ENCODE peak calls at places on chromosomes 16 and 17, in nine cellular contexts. W, D, F, C, B, H, A, L and E are unnamed samples.

GRCh38 chr17:16491703-16492612 is at the start of gene LRRC75A:
- DNase-seq in W (peak; percentile 92), F (no peak), H (peak; percentile 83), D (peak; percentile 92), A (peak; percentile 86), L (peak; percentile 45), B (no peak), C (peak; percentile 53), E (peak; percentile 73)

GRCh38 chr17:57524790-57525543 is 220.1 kb downstream of the CCDC182 start:
- DNase-seq in W (no peak), F (peak; percentile 84), D (no peak), B (no peak), H (no peak), A (no peak), L (no peak), C (no peak), E (no peak)

GRCh38 chr16:14106961-14107360 is 35.8 kb downstream of the MRTFB start:
- DNase-seq in L (no peak), D (no peak), C (no peak), W (no peak), F (no peak), H (no peak), B (no peak), A (no peak), E (no peak)

GRCh38 chr16:27281285-27281684 is 12.7 kb upstream of the NSMCE1 start:
- DNase-seq in D (no peak), A (peak; percentile 23), L (no peak), H (no peak), F (no peak), W (no peak), C (no peak), B (no peak), E (no peak)

GRCh38 chr16:19520861-19521331 is 1.0 kb downstream of the GDE1 start:
- DNase-seq in L (peak; percentile 67), A (no peak), H (peak; percentile 68), D (no peak), F (peak; percentile 10), C (peak; percentile 48), W (no peak), B (no peak), E (peak; percentile 47)

GRCh38 chr16:50839920-50840729 is 98.2 kb downstream of the CYLD start:
- DNase-seq in F (no peak), B (no peak), H (no peak), W (peak; percentile 21), D (no peak), C (no peak), A (peak; percentile 31), L (no peak), E (no peak)

GRCh38 chr17:64313577-64313976 is 50.5 kb upstream of the TEX2 start:
- DNase-seq in F (no peak), B (no peak), L (no peak), W (no peak), D (no peak), A (no peak), C (no peak), H (no peak), E (no peak)

GRCh38 chr17:40554646-40555295 is 10.5 kb downstream of the CCR7 start:
- DNase-seq in L (no peak), H (no peak), F (no peak), W (no peak), D (no peak), C (no peak), B (no peak), A (no peak), E (no peak)

GRCh38 chr16:15950869-15951268 is 1.5 kb downstream of the ABCC1 start:
- DNase-seq in L (no peak), W (no peak), A (no peak), H (no peak), C (no peak), B (no peak), F (peak; percentile 29), D (peak; percentile 31), E (no peak)

GRCh38 chr16:2856061-2856670 is 1.8 kb downstream of the PRSS22 start:
- DNase-seq in F (peak; percentile 19), W (no peak), L (peak; percentile 47), A (peak; percentile 68), D (peak; percentile 81), B (no peak), H (peak; percentile 71), C (no peak), E (peak; percentile 33)

GRCh38 chr17:36773039-36773438 is 164.2 kb upstream of the LHX1 start:
- DNase-seq in A (peak; percentile 76), L (no peak), W (no peak), D (no peak), B (no peak), H (no peak), F (no peak), C (no peak), E (no peak)

GRCh38 chr17:40550608-40551007 is 14.7 kb downstream of the CCR7 start:
- DNase-seq in C (no peak), F (no peak), A (no peak), W (no peak), L (no peak), D (no peak), B (no peak), H (no peak), E (peak; percentile 98)

GRCh38 chr17:65857713-65858112 is 296.3 kb upstream of the AXIN2 start:
- DNase-seq in B (no peak), H (no peak), L (peak; percentile 34), D (no peak), C (no peak), W (no peak), A (no peak), F (no peak), E (peak; percentile 47)

DNA sequence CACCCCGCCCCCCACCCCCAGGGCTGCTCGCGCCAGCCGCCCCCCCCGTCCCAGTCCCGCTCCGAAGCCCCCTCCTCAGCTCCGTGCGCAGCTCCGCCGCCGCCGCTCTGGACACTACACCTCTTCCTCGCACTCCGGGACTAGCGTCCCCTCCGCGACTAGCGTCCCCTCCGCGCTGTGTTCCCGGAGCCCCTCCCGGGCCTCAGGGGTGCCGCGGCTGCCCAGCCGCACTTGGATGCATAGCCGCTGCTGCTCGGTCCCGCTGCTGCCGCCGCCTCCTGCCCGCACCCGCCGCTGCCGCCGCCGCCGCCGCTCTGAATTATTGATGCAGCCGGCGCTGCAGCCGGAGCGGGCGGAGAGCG is at the start of gene CBLN1:
- DNase-seq in D (no peak), B (no peak), A (no peak), W (no peak), L (no peak), H (no peak), C (no peak), F (no peak), E (no peak)
- H2AFZ ChIP-seq in D (peak within 1 kb of the TSS; percentile 84), B (no peak within 1 kb of the TSS), A (peak within 1 kb of the TSS; percentile 97), W (peak within 1 kb of the TSS; percentile 89), L (peak within 1 kb of the TSS; percentile 34), H (peak within 1 kb of the TSS; percentile 89), C (peak within 1 kb of the TSS; percentile 91), F (peak within 1 kb of the TSS; percentile 95), E (no peak within 1 kb of the TSS)

GRCh38 chr16:9447195-9447551 is 355.7 kb downstream of the HAPSTR1 start:
- DNase-seq in W (no peak), A (no peak), F (no peak), B (no peak), H (no peak), D (no peak), C (no peak), L (no peak), E (no peak)
- TF ChIP-seq EZH2phosphoT487 in W (no peak), A (no peak), F (no peak), B (no peak), H (no peak), D (no peak), C (no peak), L (no peak), E (no peak)

GRCh38 chr16:30051518-30051917 is 14.0 kb upstream of the ALDOA start:
- DNase-seq in F (no peak), A (no peak), B (no peak), H (no peak), C (no peak), D (no peak), L (peak; percentile 37), W (no peak), E (peak; percentile 92)

GRCh38 chr16:30052671-30053372 is 12.7 kb upstream of the ALDOA start:
- DNase-seq in L (peak; percentile 83), W (peak; percentile 95), D (peak; percentile 97), A (peak; percentile 95), F (peak; percentile 95), H (peak; percentile 95), B (peak; percentile 85), C (peak; percentile 93), E (peak; percentile 98)

GRCh38 chr16:30053376-30054015 is 12.1 kb upstream of the ALDOA start:
- DNase-seq in D (no peak), H (no peak), A (no peak), C (no peak), W (no peak), L (peak; percentile 57), B (no peak), F (no peak), E (peak; percentile 77)

GRCh38 chr16:30046588-30046987 is 15.5 kb upstream of the TLCD3B start:
- DNase-seq in D (no peak), L (no peak), A (no peak), F (no peak), H (no peak), C (no peak), B (no peak), W (no peak), E (no peak)

DNA sequence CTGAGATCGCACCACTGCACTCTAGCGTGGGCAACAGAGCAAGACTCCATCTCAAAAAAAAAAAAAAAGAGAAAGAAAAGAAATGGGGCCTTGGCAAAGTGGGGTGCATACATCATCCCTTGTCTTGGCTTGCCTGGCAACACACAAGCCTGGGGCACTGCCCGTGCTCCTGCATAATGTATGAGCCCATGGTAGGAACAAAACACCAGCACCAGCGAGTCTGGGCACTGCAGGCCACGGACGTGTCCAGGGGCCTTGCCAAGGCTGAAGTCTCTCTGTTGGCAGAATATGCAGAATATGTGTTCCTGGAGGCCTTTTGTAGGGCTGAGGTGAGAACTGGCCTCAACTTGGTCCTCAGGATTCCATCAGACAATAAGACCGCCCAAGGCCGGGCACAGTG is 15.7 kb upstream of the ALDOA start:
- DNase-seq in A (no peak), C (no peak), L (no peak), W (no peak), B (no peak), H (no peak), F (no peak), D (no peak), E (no peak)
- H3K27ac ChIP-seq in A (no peak overlapping the region), C (no peak overlapping the region), L (no peak overlapping the region), W (no peak overlapping the region), B (no peak overlapping the region), H (no peak overlapping the region), F (no peak overlapping the region), D (no peak overlapping the region), E (no peak overlapping the region)

GRCh38 chr17:58889928-58890327 is 134.3 kb downstream of the PPM1E start:
- DNase-seq in L (no peak), C (no peak), A (no peak), W (no peak), F (no peak), B (no peak), D (no peak), H (no peak), E (no peak)
- H2AFZ ChIP-seq in L (no peak overlapping the region), C (no peak overlapping the region), A (no peak overlapping the region), W (no peak overlapping the region), F (no peak overlapping the region), B (no peak overlapping the region), D (no peak overlapping the region), H (no peak overlapping the region), E (no peak overlapping the region)

GRCh38 chr17:38584350-38584925 is 21.3 kb downstream of the SRCIN1 start:
- DNase-seq in B (no peak), F (peak; percentile 75), A (peak; percentile 75), H (peak; percentile 79), L (peak; percentile 59), D (peak; percentile 86), C (peak; percentile 51), W (peak; percentile 75), E (peak; percentile 73)
- TF ChIP-seq EZH2phosphoT487 in B (no peak), F (no peak), A (no peak), H (no peak), L (no peak), D (no peak), C (no peak), W (no peak), E (no peak)